ENCODE peak calls at places on chromosomes 12 and 14, in eight cellular contexts. One of them, this sample, is unnamed. For H3K9me3, the result is how much of the 10 kb centered on the place peaks cover.

GRCh38 chr14:103581954-103582703 is 19.4 kb downstream of the COA8 start:
- DNase-seq in Panc1: no peak
- DNase-seq in CD8-positive, alpha-beta T cell: no peak
- DNase-seq in mammary epithelial cell: peak
- DNase-seq in body of pancreas: no peak
- DNase-seq in stomach: no peak
- DNase-seq in pancreas: no peak
- DNase-seq in CD4-positive, alpha-beta memory T cell: no peak
- DNase-seq in this sample: no peak

GRCh38 chr14:75720828-75721227 is 59.8 kb downstream of the TTLL5 start:
- DNase-seq in Panc1: no peak
- DNase-seq in CD8-positive, alpha-beta T cell: no peak
- DNase-seq in mammary epithelial cell: peak
- DNase-seq in body of pancreas: peak
- DNase-seq in stomach: peak
- DNase-seq in pancreas: peak
- DNase-seq in CD4-positive, alpha-beta memory T cell: no peak
- DNase-seq in this sample: no peak

GRCh38 chr12:754871-755562 is 2.6 kb downstream of the WNK1 start:
- DNase-seq in Panc1: no peak
- DNase-seq in CD8-positive, alpha-beta T cell: no peak
- DNase-seq in mammary epithelial cell: peak
- DNase-seq in body of pancreas: no peak
- DNase-seq in stomach: no peak
- DNase-seq in pancreas: no peak
- DNase-seq in CD4-positive, alpha-beta memory T cell: peak
- DNase-seq in this sample: no peak

GRCh38 chr12:28415755-28416154 is 225.5 kb downstream of the CCDC91 start:
- DNase-seq in Panc1: no peak
- DNase-seq in CD8-positive, alpha-beta T cell: no peak
- DNase-seq in mammary epithelial cell: peak
- DNase-seq in body of pancreas: no peak
- DNase-seq in stomach: no peak
- DNase-seq in pancreas: no peak
- DNase-seq in CD4-positive, alpha-beta memory T cell: no peak
- DNase-seq in this sample: no peak

GRCh38 chr12:132611620-132612019 is 1.2 kb upstream of the LRCOL1 start:
- DNase-seq in Panc1: no peak
- DNase-seq in CD8-positive, alpha-beta T cell: no peak
- DNase-seq in mammary epithelial cell: no peak
- DNase-seq in body of pancreas: no peak
- DNase-seq in stomach: no peak
- DNase-seq in pancreas: no peak
- DNase-seq in CD4-positive, alpha-beta memory T cell: no peak
- DNase-seq in this sample: no peak

GRCh38 chr14:94098359-94098758 is 12.2 kb upstream of the IFI27 start:
- DNase-seq in Panc1: no peak
- DNase-seq in CD8-positive, alpha-beta T cell: no peak
- DNase-seq in mammary epithelial cell: no peak
- DNase-seq in body of pancreas: no peak
- DNase-seq in stomach: no peak
- DNase-seq in pancreas: no peak
- DNase-seq in CD4-positive, alpha-beta memory T cell: no peak
- DNase-seq in this sample: no peak

GRCh38 chr12:121626853-121627623 is 708 bp downstream of the ORAI1 start:
- DNase-seq in Panc1: no peak
- DNase-seq in CD8-positive, alpha-beta T cell: peak
- DNase-seq in mammary epithelial cell: peak
- DNase-seq in body of pancreas: peak
- DNase-seq in stomach: peak
- DNase-seq in pancreas: peak
- DNase-seq in CD4-positive, alpha-beta memory T cell: peak
- DNase-seq in this sample: peak

GRCh38 chr12:42213023-42213422 is 25.0 kb downstream of the YAF2 start:
- DNase-seq in Panc1: no peak
- DNase-seq in CD8-positive, alpha-beta T cell: no peak
- DNase-seq in mammary epithelial cell: peak
- DNase-seq in body of pancreas: no peak
- DNase-seq in stomach: no peak
- DNase-seq in pancreas: no peak
- DNase-seq in CD4-positive, alpha-beta memory T cell: no peak
- DNase-seq in this sample: no peak

GRCh38 chr12:124750787-124751471 is 112.7 kb downstream of the SCARB1 start:
- DNase-seq in Panc1: no peak
- DNase-seq in CD8-positive, alpha-beta T cell: no peak
- DNase-seq in mammary epithelial cell: no peak
- DNase-seq in body of pancreas: no peak
- DNase-seq in stomach: no peak
- DNase-seq in pancreas: no peak
- DNase-seq in CD4-positive, alpha-beta memory T cell: no peak
- DNase-seq in this sample: no peak

GRCh38 chr14:71555654-71556559 is 376.3 kb upstream of the RGS6 start:
- DNase-seq in Panc1: no peak
- DNase-seq in CD8-positive, alpha-beta T cell: no peak
- DNase-seq in mammary epithelial cell: peak
- DNase-seq in body of pancreas: no peak
- DNase-seq in stomach: no peak
- DNase-seq in pancreas: no peak
- DNase-seq in CD4-positive, alpha-beta memory T cell: peak
- DNase-seq in this sample: peak

GRCh38 chr12:14167005-14167628 is 185.7 kb upstream of the GRIN2B start:
- DNase-seq in Panc1: peak
- DNase-seq in CD8-positive, alpha-beta T cell: no peak
- DNase-seq in mammary epithelial cell: peak
- DNase-seq in body of pancreas: peak
- DNase-seq in stomach: peak
- DNase-seq in pancreas: peak
- DNase-seq in CD4-positive, alpha-beta memory T cell: peak
- DNase-seq in this sample: peak

GRCh38 chr14:101225116-101225728 is 321.7 kb upstream of the RTL1 start:
- DNase-seq in Panc1: no peak
- DNase-seq in CD8-positive, alpha-beta T cell: no peak
- DNase-seq in mammary epithelial cell: no peak
- DNase-seq in body of pancreas: no peak
- DNase-seq in stomach: no peak
- DNase-seq in pancreas: no peak
- DNase-seq in CD4-positive, alpha-beta memory T cell: no peak
- DNase-seq in this sample: no peak

GRCh38 chr14:99382071-99382640 is 98.5 kb downstream of the SETD3 start:
- DNase-seq in Panc1: no peak
- DNase-seq in CD8-positive, alpha-beta T cell: no peak
- DNase-seq in mammary epithelial cell: no peak
- DNase-seq in body of pancreas: no peak
- DNase-seq in stomach: no peak
- DNase-seq in pancreas: no peak
- DNase-seq in CD4-positive, alpha-beta memory T cell: no peak
- DNase-seq in this sample: no peak

GRCh38 chr12:92210062-92210461 is 64.4 kb upstream of the BTG1 start:
- DNase-seq in Panc1: no peak
- DNase-seq in CD8-positive, alpha-beta T cell: no peak
- DNase-seq in mammary epithelial cell: no peak
- DNase-seq in body of pancreas: no peak
- DNase-seq in stomach: no peak
- DNase-seq in pancreas: no peak
- DNase-seq in CD4-positive, alpha-beta memory T cell: no peak
- DNase-seq in this sample: no peak

GRCh38 chr12:115541891-115542361 is 735.6 kb downstream of the MED13L start:
- DNase-seq in Panc1: no peak
- DNase-seq in CD8-positive, alpha-beta T cell: no peak
- DNase-seq in mammary epithelial cell: peak
- DNase-seq in body of pancreas: no peak
- DNase-seq in stomach: no peak
- DNase-seq in pancreas: no peak
- DNase-seq in CD4-positive, alpha-beta memory T cell: no peak
- DNase-seq in this sample: no peak

GRCh38 chr14:68181395-68182326 is 362.1 kb downstream of the RAD51B start:
- DNase-seq in Panc1: no peak
- DNase-seq in CD8-positive, alpha-beta T cell: no peak
- DNase-seq in mammary epithelial cell: peak
- DNase-seq in body of pancreas: no peak
- DNase-seq in stomach: no peak
- DNase-seq in pancreas: no peak
- DNase-seq in CD4-positive, alpha-beta memory T cell: no peak
- DNase-seq in this sample: no peak

GRCh38 chr12:131283191-131283861 is 329.6 kb downstream of the ADGRD1 start:
- DNase-seq in Panc1: no peak
- DNase-seq in CD8-positive, alpha-beta T cell: no peak
- DNase-seq in mammary epithelial cell: no peak
- DNase-seq in body of pancreas: no peak
- DNase-seq in stomach: no peak
- DNase-seq in pancreas: no peak
- DNase-seq in CD4-positive, alpha-beta memory T cell: no peak
- DNase-seq in this sample: no peak

GRCh38 chr12:87782838-87783237 is 246.4 kb downstream of the C12orf50 start:
- DNase-seq in Panc1: no peak
- DNase-seq in CD8-positive, alpha-beta T cell: no peak
- DNase-seq in mammary epithelial cell: no peak
- DNase-seq in body of pancreas: peak
- DNase-seq in stomach: no peak
- DNase-seq in pancreas: peak
- DNase-seq in CD4-positive, alpha-beta memory T cell: no peak
- DNase-seq in this sample: no peak
- H3K9me3 ChIP-seq in Panc1: under half
- H3K9me3 ChIP-seq in CD8-positive, alpha-beta T cell: under half
- H3K9me3 ChIP-seq in mammary epithelial cell: under half
- H3K9me3 ChIP-seq in body of pancreas: under half
- H3K9me3 ChIP-seq in stomach: under half
- H3K9me3 ChIP-seq in pancreas: under half
- H3K9me3 ChIP-seq in CD4-positive, alpha-beta memory T cell: under half
- H3K9me3 ChIP-seq in this sample: under half

GRCh38 chr12:55647027-55647426 is 10.3 kb downstream of the OR10P1 start:
- DNase-seq in Panc1: no peak
- DNase-seq in CD8-positive, alpha-beta T cell: no peak
- DNase-seq in mammary epithelial cell: no peak
- DNase-seq in body of pancreas: no peak
- DNase-seq in stomach: no peak
- DNase-seq in pancreas: no peak
- DNase-seq in CD4-positive, alpha-beta memory T cell: no peak
- DNase-seq in this sample: no peak

GRCh38 chr12:55636853-55637252 is at the start of gene OR10P1:
- DNase-seq in Panc1: no peak
- DNase-seq in CD8-positive, alpha-beta T cell: no peak
- DNase-seq in mammary epithelial cell: no peak
- DNase-seq in body of pancreas: no peak
- DNase-seq in stomach: no peak
- DNase-seq in pancreas: no peak
- DNase-seq in CD4-positive, alpha-beta memory T cell: no peak
- DNase-seq in this sample: no peak

GRCh38 chr12:55641595-55641994 is 4.9 kb downstream of the OR10P1 start:
- DNase-seq in Panc1: no peak
- DNase-seq in CD8-positive, alpha-beta T cell: no peak
- DNase-seq in mammary epithelial cell: no peak
- DNase-seq in body of pancreas: no peak
- DNase-seq in stomach: no peak
- DNase-seq in pancreas: no peak
- DNase-seq in CD4-positive, alpha-beta memory T cell: no peak
- DNase-seq in this sample: no peak

GRCh38 chr12:55637467-55637866 is 775 bp downstream of the OR10P1 start:
- DNase-seq in Panc1: no peak
- DNase-seq in CD8-positive, alpha-beta T cell: no peak
- DNase-seq in mammary epithelial cell: no peak
- DNase-seq in body of pancreas: no peak
- DNase-seq in stomach: no peak
- DNase-seq in pancreas: no peak
- DNase-seq in CD4-positive, alpha-beta memory T cell: peak
- DNase-seq in this sample: peak

GRCh38 chr12:55642275-55643068 is 5.8 kb downstream of the OR10P1 start:
- DNase-seq in Panc1: no peak
- DNase-seq in CD8-positive, alpha-beta T cell: no peak
- DNase-seq in mammary epithelial cell: no peak
- DNase-seq in body of pancreas: no peak
- DNase-seq in stomach: no peak
- DNase-seq in pancreas: no peak
- DNase-seq in CD4-positive, alpha-beta memory T cell: no peak
- DNase-seq in this sample: no peak
- H3K27ac ChIP-seq in Panc1: no peak
- H3K27ac ChIP-seq in CD8-positive, alpha-beta T cell: no peak
- H3K27ac ChIP-seq in mammary epithelial cell: no peak
- H3K27ac ChIP-seq in body of pancreas: peak
- H3K27ac ChIP-seq in stomach: no peak
- H3K27ac ChIP-seq in pancreas: peak
- H3K27ac ChIP-seq in CD4-positive, alpha-beta memory T cell: no peak
- H3K27ac ChIP-seq in this sample: no peak

GRCh38 chr12:16920451-16920850 is 314.5 kb upstream of the LMO3 start:
- DNase-seq in Panc1: no peak
- DNase-seq in CD8-positive, alpha-beta T cell: no peak
- DNase-seq in mammary epithelial cell: no peak
- DNase-seq in body of pancreas: no peak
- DNase-seq in stomach: no peak
- DNase-seq in pancreas: no peak
- DNase-seq in CD4-positive, alpha-beta memory T cell: no peak
- DNase-seq in this sample: no peak
- H3K9me3 ChIP-seq in Panc1: under half
- H3K9me3 ChIP-seq in CD8-positive, alpha-beta T cell: under half
- H3K9me3 ChIP-seq in mammary epithelial cell: under half
- H3K9me3 ChIP-seq in body of pancreas: under half
- H3K9me3 ChIP-seq in stomach: under half
- H3K9me3 ChIP-seq in pancreas: under half
- H3K9me3 ChIP-seq in CD4-positive, alpha-beta memory T cell: under half
- H3K9me3 ChIP-seq in this sample: under half

DNA sequence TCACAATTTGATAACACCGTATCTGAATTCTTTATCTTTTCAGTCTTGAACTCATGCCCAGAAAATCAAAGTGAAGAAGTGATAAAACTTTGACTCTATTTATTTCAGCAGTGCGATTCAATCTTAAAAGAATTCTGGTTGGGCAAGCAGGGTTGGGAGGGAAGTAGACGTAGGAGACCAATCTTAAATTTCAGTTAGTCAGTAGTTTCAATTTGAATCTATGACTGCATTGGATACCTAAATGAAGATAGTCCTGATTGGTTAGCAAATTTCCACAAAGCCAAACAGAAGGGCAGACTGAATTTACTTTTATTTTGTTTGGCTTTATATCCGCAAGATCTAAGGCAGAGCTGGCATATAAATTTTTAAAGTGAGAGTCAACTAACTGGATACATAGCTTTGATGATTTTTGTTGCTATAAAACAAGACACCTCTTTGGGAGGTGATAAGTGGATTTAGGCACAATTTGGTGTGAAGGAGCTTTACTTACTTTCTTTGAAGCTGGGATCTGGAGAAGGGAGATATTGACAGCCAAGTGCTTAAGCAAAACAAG is 2.6 kb downstream of the ACSS3 start:
- DNase-seq in Panc1: no peak
- DNase-seq in CD8-positive, alpha-beta T cell: no peak
- DNase-seq in mammary epithelial cell: no peak
- DNase-seq in body of pancreas: no peak
- DNase-seq in stomach: no peak
- DNase-seq in pancreas: no peak
- DNase-seq in CD4-positive, alpha-beta memory T cell: no peak
- DNase-seq in this sample: no peak
- H3K27ac ChIP-seq in Panc1: no peak
- H3K27ac ChIP-seq in CD8-positive, alpha-beta T cell: no peak
- H3K27ac ChIP-seq in mammary epithelial cell: no peak
- H3K27ac ChIP-seq in body of pancreas: no peak
- H3K27ac ChIP-seq in stomach: peak
- H3K27ac ChIP-seq in pancreas: peak
- H3K27ac ChIP-seq in CD4-positive, alpha-beta memory T cell: no peak
- H3K27ac ChIP-seq in this sample: no peak

DNA sequence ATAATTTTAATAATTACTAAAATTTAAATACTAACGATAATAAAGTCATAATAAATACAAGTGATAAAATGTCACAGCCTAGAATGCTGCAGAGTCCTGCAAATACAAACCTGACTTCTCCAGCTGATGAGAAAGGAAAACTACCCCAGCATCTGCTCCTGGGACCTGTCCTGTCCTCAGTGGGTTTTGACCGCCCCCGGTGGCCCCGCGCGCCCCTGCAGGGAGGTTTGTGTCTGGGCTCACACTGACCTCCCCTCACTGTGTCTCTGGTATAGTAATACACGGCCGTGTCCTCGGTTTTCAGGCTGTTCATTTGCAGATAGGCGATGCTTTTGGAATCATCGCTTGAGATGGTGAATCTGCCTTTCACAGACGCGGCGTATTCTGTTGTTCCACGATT is 1139.4 kb downstream of the TMEM121 start:
- DNase-seq in Panc1: no peak
- DNase-seq in CD8-positive, alpha-beta T cell: no peak
- DNase-seq in mammary epithelial cell: no peak
- DNase-seq in body of pancreas: no peak
- DNase-seq in stomach: no peak
- DNase-seq in pancreas: no peak
- DNase-seq in CD4-positive, alpha-beta memory T cell: no peak
- DNase-seq in this sample: no peak
- H3K9me3 ChIP-seq in Panc1: under half
- H3K9me3 ChIP-seq in CD8-positive, alpha-beta T cell: under half
- H3K9me3 ChIP-seq in mammary epithelial cell: under half
- H3K9me3 ChIP-seq in body of pancreas: under half
- H3K9me3 ChIP-seq in stomach: under half
- H3K9me3 ChIP-seq in pancreas: under half
- H3K9me3 ChIP-seq in CD4-positive, alpha-beta memory T cell: under half
- H3K9me3 ChIP-seq in this sample: under half